ENCODE peak calls at places on chromosomes 5 and 9, in four cellular contexts. V, S, A and H are unnamed samples.

GRCh38 chr5:172839669-172840068 is 5.6 kb downstream of the ERGIC1 start:
- DNase-seq in V (no peak), S (no peak), A (no peak), H (no peak)

GRCh38 chr5:89445106-89445745 is 562.2 kb upstream of the MEF2C start:
- DNase-seq in V (peak; percentile 14), S (peak; percentile 60), A (no peak), H (no peak)

GRCh38 chr5:38330207-38330606 is 71.8 kb downstream of the EGFLAM start:
- DNase-seq in V (no peak), S (no peak), A (no peak), H (no peak)

GRCh38 chr5:93311825-93312224 is 269.2 kb downstream of the NR2F1-AS1 start:
- DNase-seq in V (no peak), S (no peak), A (no peak), H (no peak)

GRCh38 chr5:139743001-139743771 is 52.4 kb upstream of the PSD2 start:
- DNase-seq in V (no peak), S (no peak), A (no peak), H (no peak)

GRCh38 chr5:75484605-75485004 is 26.8 kb downstream of the CERT1 start:
- DNase-seq in V (no peak), S (no peak), A (no peak), H (no peak)

GRCh38 chr5:42620579-42621216 is 135.9 kb upstream of the CCDC152 start:
- DNase-seq in V (no peak), S (no peak), A (no peak), H (no peak)

GRCh38 chr5:58444805-58445204 is 15.1 kb downstream of the PLK2 start:
- DNase-seq in V (no peak), S (no peak), A (no peak), H (no peak)

GRCh38 chr9:4298255-4299005 is 1.4 kb downstream of the GLIS3 start:
- DNase-seq in V (no peak), S (no peak), A (peak; percentile 48), H (peak; percentile 73)